ENCODE peak calls at places on chromosomes 4 and X, in four cellular contexts. C is Peyer's patch, M is choroid plexus epithelial cell, W is astrocyte of the cerebellum. A is an unnamed sample.

GRCh38 chr4:163191999-163192398 is 25.3 kb upstream of the NAF1 start:
- DNase-seq in C (no peak), W (no peak), M (peak; percentile 30), A (peak; percentile 5)

GRCh38 chrX:526295-527224 is 104.0 kb upstream of the SHOX start:
- DNase-seq in C (no peak), W (no peak), M (no peak), A (no peak)

GRCh38 chr4:7839856-7840255 is 99.8 kb downstream of the AFAP1 start:
- DNase-seq in M (no peak), W (no peak), C (no peak), A (no peak)

GRCh38 chrX:45344597-45344996 is 143.9 kb upstream of the DIPK2B start:
- DNase-seq in M (peak; percentile 18), C (no peak), W (peak; percentile 70), A (peak; percentile 63)

GRCh38 chrX:49053223-49054072 is 5.4 kb upstream of the CCDC120 start:
- DNase-seq in W (peak; percentile 18), M (peak; percentile 55), C (peak; percentile 53), A (peak; percentile 38)

GRCh38 chr4:1247811-1248261 is 1.1 kb downstream of the CTBP1 start:
- DNase-seq in M (peak; percentile 47), C (no peak), W (no peak), A (no peak)

GRCh38 chrX:66074920-66075879 is 35.3 kb upstream of the VSIG4 start:
- DNase-seq in W (no peak), C (peak; percentile 53), M (no peak), A (no peak)

GRCh38 chr4:142315999-142316398 is 530.1 kb downstream of the INPP4B start:
- DNase-seq in W (no peak), C (no peak), M (no peak), A (no peak)

GRCh38 chrX:9928083-9928482 is 39.1 kb upstream of the CLDN34 start:
- DNase-seq in C (no peak), W (no peak), M (no peak), A (no peak)

GRCh38 chr4:76168688-76169087 is 20.5 kb upstream of the NUP54 start:
- DNase-seq in M (no peak), C (no peak), W (no peak), A (no peak)

GRCh38 chr4:19983072-19983471 is 268.6 kb upstream of the SLIT2 start:
- DNase-seq in C (no peak), W (peak; percentile 82), M (peak; percentile 97), A (peak; percentile 98)

GRCh38 chr4:174663254-174663653 is 141.0 kb upstream of the HPGD start:
- DNase-seq in M (peak; percentile 46), C (no peak), W (peak; percentile 36), A (peak; percentile 4)

GRCh38 chr4:141890279-141890678 is 253.9 kb downstream of the IL15 start:
- DNase-seq in C (no peak), W (no peak), M (peak; percentile 3), A (peak; percentile 21)

GRCh38 chr4:3660928-3661515 is 105.2 kb upstream of the ADRA2C start:
- DNase-seq in C (no peak), M (no peak), W (no peak), A (no peak)

GRCh38 chr4:69744157-69744478 is 16.3 kb downstream of the SULT1B1 start:
- DNase-seq in C (no peak), W (no peak), M (no peak), A (no peak)

GRCh38 chr4:134200811-134201215 is 776 bp downstream of the PABPC4L start:
- DNase-seq in W (no peak), C (no peak), M (peak; percentile 13), A (no peak)

GRCh38 chr4:141473952-141474351 is 162.4 kb upstream of the IL15 start:
- DNase-seq in C (no peak), W (no peak), M (no peak), A (peak; percentile 6)

DNA sequence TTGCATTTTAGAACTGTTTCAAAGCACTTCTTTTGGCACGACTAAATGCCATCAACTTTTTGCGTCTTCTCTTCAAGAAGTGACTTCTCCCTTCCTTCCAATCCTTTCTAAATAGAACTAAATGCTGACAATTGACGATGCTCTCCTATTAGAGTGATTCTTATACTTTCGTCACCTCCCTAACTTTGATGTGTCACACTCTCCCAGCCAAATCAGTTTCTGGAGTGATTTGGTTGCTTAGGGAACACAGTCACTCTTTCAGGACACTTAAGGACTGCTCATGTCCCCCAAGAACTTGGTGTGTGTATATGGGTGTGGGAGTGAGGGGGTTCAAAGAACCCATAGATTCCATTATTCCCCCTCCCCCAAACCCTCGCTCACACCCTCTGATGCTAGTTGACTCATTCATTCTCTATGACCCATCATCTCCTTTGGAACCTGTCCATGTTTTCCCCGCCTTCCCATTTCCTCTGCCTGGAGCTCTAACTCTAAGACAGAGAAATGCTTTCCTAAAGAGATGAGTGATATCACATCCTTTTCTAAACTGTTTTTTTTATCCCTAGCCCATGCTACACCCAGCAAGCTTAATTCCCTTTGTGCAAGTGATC is 26.8 kb upstream of the AREG start:
- DNase-seq in M (peak; percentile 83), C (no peak), W (no peak), A (peak; percentile 89)
- H3K4me3 ChIP-seq in M (no peak overlapping the region), C (no peak overlapping the region), W (no peak overlapping the region), A (no peak overlapping the region)

DNA sequence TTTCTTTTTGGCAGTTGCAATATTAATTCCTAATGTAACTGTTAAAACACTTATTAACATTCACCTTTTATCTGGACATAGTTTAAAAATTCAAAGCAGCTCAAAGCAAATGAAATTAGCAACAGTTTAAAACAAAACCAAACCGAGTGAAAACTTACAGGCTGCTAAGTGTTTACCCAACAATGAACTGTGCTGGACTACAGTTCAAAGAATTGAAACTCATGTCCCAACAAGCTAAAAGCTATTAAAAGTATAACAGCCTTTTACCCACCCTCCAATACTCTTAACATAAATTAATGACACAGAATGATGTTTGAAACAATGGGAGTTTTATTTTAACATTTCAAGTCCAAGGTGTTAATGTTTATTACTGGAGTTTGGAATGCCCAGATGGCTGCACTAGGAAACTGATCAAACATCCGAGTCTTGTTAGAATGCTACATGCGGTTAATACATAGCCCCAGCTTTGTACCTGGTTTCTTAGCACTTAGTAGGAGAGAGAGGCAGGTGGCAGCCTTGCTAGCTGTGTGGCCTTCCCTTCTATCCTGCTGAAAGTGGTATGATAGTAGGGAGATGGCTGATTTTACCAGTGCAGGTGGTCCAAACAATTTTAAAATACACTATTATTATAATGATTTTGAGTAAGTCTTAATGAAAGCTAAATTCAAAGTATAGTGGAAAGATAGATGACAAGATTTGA is 21.1 kb upstream of the FRYL start:
- DNase-seq in C (no peak), M (no peak), W (no peak), A (no peak)
- TF ChIP-seq CTCF in C (no peak), M (no peak), W (no peak), A (no peak)

DNA sequence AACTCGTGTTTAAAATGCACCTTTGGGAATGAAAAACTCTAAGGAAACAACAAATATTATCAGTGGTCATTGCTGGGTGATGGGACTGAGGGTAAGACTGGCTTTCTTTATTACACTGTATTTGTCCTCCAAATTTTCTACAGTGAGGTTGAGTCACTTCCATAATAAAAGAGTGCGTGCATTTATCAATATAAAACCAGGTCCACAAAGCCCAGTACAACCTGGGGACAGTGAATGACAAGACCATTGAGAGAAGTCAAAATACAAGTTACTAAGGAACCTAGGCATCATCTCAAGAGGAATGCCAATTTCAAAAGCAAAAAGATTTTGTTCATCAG is 76.4 kb downstream of the MAGED4 start:
- DNase-seq in W (no peak), C (no peak), M (no peak), A (no peak)
- H3K4me3 ChIP-seq in W (peak overlapping the region; percentile 47), C (peak overlapping the region; percentile 52), M (no peak overlapping the region), A (peak overlapping the region; percentile 66)

DNA sequence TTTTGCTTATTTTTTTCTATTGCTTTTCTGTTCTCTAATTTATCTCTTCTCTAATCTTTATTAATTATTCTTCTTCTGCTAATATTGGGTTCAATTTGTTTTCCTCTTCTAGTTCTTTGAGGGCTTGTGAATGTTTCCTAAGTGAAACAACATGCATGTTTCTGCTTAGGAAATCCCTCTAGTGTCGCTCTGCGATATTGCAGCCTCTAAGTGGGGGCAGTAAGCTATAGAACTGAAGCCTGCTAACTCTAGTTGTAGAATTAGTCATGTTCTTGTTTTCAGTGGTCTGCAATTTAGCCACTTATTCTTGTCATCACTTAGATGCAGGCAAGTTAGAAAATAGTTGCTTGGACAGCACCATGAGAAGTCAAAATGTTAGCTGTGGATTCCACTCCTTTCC is 222.6 kb downstream of the SPIN4 start:
- DNase-seq in W (no peak), M (peak; percentile 28), C (no peak), A (peak; percentile 0)
- TF ChIP-seq CTCF in W (peak; percentile 22), M (peak; percentile 40), C (peak; percentile 17), A (peak; percentile 46)

DNA sequence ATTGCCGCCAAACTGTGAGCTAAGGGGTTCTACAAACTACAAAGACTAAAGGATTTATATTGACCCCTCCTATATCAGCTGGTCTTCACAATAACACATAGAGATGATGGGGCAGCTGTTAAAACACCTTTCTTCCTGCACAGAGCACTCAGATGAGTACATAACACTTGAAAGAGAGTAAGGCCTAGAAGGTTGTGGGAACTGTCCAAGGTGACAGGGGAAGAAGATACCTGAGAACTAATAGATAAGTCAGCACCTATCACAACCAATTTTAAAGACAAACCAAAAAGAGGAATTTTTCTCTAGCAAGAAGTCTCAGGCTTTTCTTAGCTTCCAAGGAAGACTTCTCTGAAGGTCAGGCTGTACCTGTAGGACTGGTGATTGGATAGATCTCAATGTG is 19.1 kb upstream of the CXCL6 start:
- DNase-seq in M (no peak), C (no peak), W (no peak), A (no peak)
- H3K4me3 ChIP-seq in M (no peak overlapping the region), C (no peak overlapping the region), W (no peak overlapping the region), A (no peak overlapping the region)

GRCh38 chr4:13523591-13524503 is 20.5 kb downstream of the NKX3-2 start:
- DNase-seq in C (no peak), M (no peak), W (no peak), A (no peak)

GRCh38 chr4:13523105-13523477 is 21.2 kb downstream of the NKX3-2 start:
- DNase-seq in W (no peak), C (no peak), M (no peak), A (no peak)

GRCh38 chr4:13524504-13525243 is 19.6 kb downstream of the NKX3-2 start:
- DNase-seq in C (no peak), W (no peak), M (peak; percentile 56), A (peak; percentile 31)

GRCh38 chr4:13522282-13523104 is 21.8 kb downstream of the NKX3-2 start:
- DNase-seq in W (no peak), C (no peak), M (no peak), A (no peak)

GRCh38 chr4:13521047-13521446 is 23.3 kb downstream of the NKX3-2 start:
- DNase-seq in W (no peak), C (no peak), M (no peak), A (no peak)
- TF ChIP-seq CTCF in W (no peak), C (no peak), M (no peak), A (no peak)

GRCh38 chr4:139278450-139278849 is 1.6 kb downstream of the MGARP start:
- DNase-seq in M (peak; percentile 37), C (no peak), W (no peak), A (no peak)
- H3K4me3 ChIP-seq in M (peak overlapping the region; percentile 66), C (no peak overlapping the region), W (peak overlapping the region; percentile 48), A (peak overlapping the region; percentile 62)

A was measured in cardiac fibroblast.